ENCODE peak calls at places on chromosomes 13 and 19, in four cellular contexts. Q, H, G and Y are unnamed samples.
A peak's percentile ranks its signal among the peaks of the same experiment; 100 is the strongest.

GRCh38 chr19:54319049-54319448 is 6.1 kb upstream of the LILRA5 start:
- DNase-seq in H (no peak), Q (no peak), G (no peak), Y (no peak)

GRCh38 chr13:111925146-111925875 is 141.6 kb upstream of the SOX1 start:
- DNase-seq in Q (no peak), H (no peak), G (no peak), Y (no peak)

GRCh38 chr19:49889687-49890348 is 6.9 kb downstream of the IL4I1 start:
- DNase-seq in Q (peak; percentile 93), G (peak; percentile 61), H (peak; percentile 60), Y (peak; percentile 32)

GRCh38 chr13:42561752-42562467 is 12.0 kb upstream of the TNFSF11 start:
- DNase-seq in Q (no peak), G (no peak), H (no peak), Y (no peak)

GRCh38 chr13:73521291-73521626 is 462.5 kb downstream of the KLF5 start:
- DNase-seq in H (no peak), Q (no peak), G (no peak), Y (no peak)

GRCh38 chr13:66491241-66491640 is 738.9 kb downstream of the PCDH9 start:
- DNase-seq in G (no peak), H (no peak), Q (no peak), Y (no peak)

GRCh38 chr13:36919206-36919832 is 719 bp downstream of the SMAD9 start:
- DNase-seq in H (peak; percentile 16), G (peak; percentile 17), Q (peak; percentile 78), Y (no peak)

GRCh38 chr13:39462456-39462855 is 140.5 kb downstream of the LHFPL6 start:
- DNase-seq in Q (no peak), G (no peak), H (no peak), Y (no peak)

GRCh38 chr13:29808264-29808663 is 42.2 kb downstream of the UBL3 start:
- DNase-seq in Q (no peak), H (no peak), G (no peak), Y (no peak)

GRCh38 chr13:57286511-57287098 is 119.6 kb downstream of the PRR20E start:
- DNase-seq in Q (no peak), G (no peak), H (no peak), Y (no peak)

GRCh38 chr19:1856698-1857603 is 6.4 kb downstream of the KLF16 start:
- DNase-seq in H (peak; percentile 83), Q (peak; percentile 92), G (peak; percentile 70), Y (peak; percentile 26)

GRCh38 chr13:72864142-72865035 is 82.5 kb downstream of the PIBF1 start:
- DNase-seq in Q (no peak), G (peak; percentile 69), H (no peak), Y (no peak)

GRCh38 chr19:49097453-49098288 is 12.4 kb downstream of the SNRNP70 start:
- DNase-seq in Q (no peak), H (peak; percentile 55), G (peak; percentile 72), Y (peak; percentile 12)

GRCh38 chr19:52007436-52007804 is 591 bp downstream of the ZNF615 start:
- DNase-seq in G (no peak), H (peak; percentile 31), Q (no peak), Y (no peak)

GRCh38 chr19:4694211-4694987 is 24.3 kb upstream of the MYDGF start:
- DNase-seq in G (peak; percentile 94), Q (no peak), H (no peak), Y (no peak)

GRCh38 chr19:40578442-40578908 is 1.8 kb downstream of the SHKBP1 start:
- DNase-seq in H (no peak), G (peak; percentile 41), Q (no peak), Y (no peak)

GRCh38 chr13:76826527-76826926 is 59.7 kb downstream of the KCTD12 start:
- DNase-seq in H (no peak), G (no peak), Q (no peak), Y (no peak)

GRCh38 chr19:56142087-56142787 is 1.1 kb downstream of the ZNF444 start:
- DNase-seq in G (no peak), H (peak; percentile 88), Q (no peak), Y (no peak)

GRCh38 chr19:21848706-21849105 is 12.7 kb upstream of the ZNF43 start:
- DNase-seq in G (peak; percentile 31), Q (no peak), H (no peak), Y (no peak)

GRCh38 chr13:44746690-44747089 is 170.6 kb upstream of the TSC22D1 start:
- DNase-seq in G (peak; percentile 41), Q (no peak), H (no peak), Y (no peak)

GRCh38 chr19:35043906-35044305 is 2.4 kb downstream of the HPN start:
- DNase-seq in Q (no peak), G (no peak), H (no peak), Y (no peak)

GRCh38 chr13:41490616-41491015 is 33.3 kb downstream of the RGCC start:
- DNase-seq in Q (no peak), G (no peak), H (no peak), Y (no peak)

GRCh38 chr19:29667941-29668340 is 2.7 kb downstream of the PLEKHF1 start:
- DNase-seq in Q (no peak), G (no peak), H (no peak), Y (no peak)

GRCh38 chr19:29667390-29667783 is 2.1 kb downstream of the PLEKHF1 start:
- DNase-seq in H (no peak), Q (no peak), G (no peak), Y (no peak)

GRCh38 chr19:29665826-29666633 is 769 bp downstream of the PLEKHF1 start:
- DNase-seq in H (no peak), G (peak; percentile 66), Q (peak; percentile 89), Y (no peak)

GRCh38 chr19:29665215-29665825 is at the start of gene PLEKHF1:
- DNase-seq in H (peak; percentile 84), G (peak; percentile 59), Q (peak; percentile 96), Y (no peak)

GRCh38 chr19:29666634-29667389 is 1.6 kb downstream of the PLEKHF1 start:
- DNase-seq in G (peak; percentile 64), H (no peak), Q (no peak), Y (no peak)
- H3K27ac ChIP-seq in G (peak overlapping the region; percentile 84), H (peak overlapping the region; percentile 85), Q (peak overlapping the region; percentile 60), Y (peak overlapping the region; percentile 40)

DNA sequence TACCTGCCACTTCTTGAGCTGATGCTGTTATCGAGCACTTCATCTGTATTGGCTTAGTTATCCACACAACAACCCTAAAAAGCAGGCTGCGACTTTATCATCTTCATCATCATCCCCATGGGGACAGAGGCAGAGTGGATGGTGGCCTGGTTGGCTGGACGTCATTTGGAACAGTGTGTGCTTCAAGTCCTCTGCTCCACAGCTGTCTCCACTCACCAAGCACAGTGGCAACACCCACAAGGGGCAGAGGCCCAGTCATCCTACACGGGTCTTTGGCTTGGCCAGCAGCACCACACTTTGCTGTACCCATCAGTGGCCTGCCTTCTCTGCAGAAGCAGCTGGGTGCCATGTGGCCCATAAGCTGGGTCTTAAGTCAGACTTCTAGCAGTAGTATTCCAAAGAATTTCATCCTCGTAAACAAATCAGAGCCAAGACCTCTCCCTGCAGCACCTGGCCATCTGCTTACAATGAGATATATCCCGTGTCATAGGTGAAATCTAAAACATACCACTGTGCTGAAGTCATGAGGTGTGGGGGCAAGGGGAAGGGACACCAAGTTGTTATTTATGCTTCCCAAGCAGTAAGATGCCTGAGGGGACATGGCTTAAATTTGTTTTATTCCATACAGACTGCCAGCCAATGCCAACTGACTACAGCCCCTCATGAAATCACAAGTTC is 47.9 kb upstream of the EPHX3 start:
- DNase-seq in G (peak; percentile 71), Q (peak; percentile 4), H (no peak), Y (no peak)
- H3K27ac ChIP-seq in G (peak overlapping the region; percentile 9), Q (no peak overlapping the region), H (peak overlapping the region; percentile 73), Y (no peak overlapping the region)

DNA sequence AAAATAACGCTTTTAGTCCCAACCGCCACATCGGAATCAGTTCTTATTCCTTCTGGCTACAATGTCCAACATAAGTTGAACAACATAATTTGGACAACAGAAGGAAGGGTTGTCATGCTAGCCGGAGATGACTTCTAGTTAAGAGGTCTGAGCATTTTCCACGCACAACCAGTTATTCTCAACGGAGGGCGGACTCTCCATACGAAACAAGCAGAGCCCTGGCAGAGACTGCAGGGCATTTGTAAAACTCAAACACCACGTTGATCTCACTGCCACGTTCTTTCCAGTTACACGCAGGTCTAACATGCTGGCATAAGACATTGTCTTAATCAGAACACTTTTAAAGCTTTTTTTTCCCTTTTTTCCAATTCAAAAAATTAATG is 38.3 kb upstream of the DCUN1D2 start:
- DNase-seq in H (no peak), G (no peak), Q (peak; percentile 17), Y (no peak)
- H3K27ac ChIP-seq in H (no peak overlapping the region), G (no peak overlapping the region), Q (no peak overlapping the region), Y (no peak overlapping the region)

GRCh38 chr13:30874111-30874510 is 32.0 kb upstream of the MEDAG start:
- DNase-seq in H (no peak), G (no peak), Q (no peak), Y (no peak)
- H3K27ac ChIP-seq in H (no peak overlapping the region), G (peak overlapping the region; percentile 23), Q (no peak overlapping the region), Y (no peak overlapping the region)